ENCODE peak calls at places on chromosomes 13 and 19, in five cellular contexts. Q, A, J, P and B are unnamed samples.

GRCh38 chr13:113928701-113929627 is 44.9 kb downstream of the C13orf46 start:
- DNase-seq in Q (no peak), A (peak), J (no peak), P (no peak), B (no peak)

GRCh38 chr19:662207-662961 is 630 bp downstream of the RNF126 start:
- DNase-seq in Q (peak), A (peak), J (peak), P (peak), B (no peak)

GRCh38 chr13:102907886-102908515 is 62.2 kb downstream of the ERCC5 start:
- DNase-seq in Q (no peak), A (no peak), J (no peak), P (no peak), B (no peak)

GRCh38 chr13:107534548-107534947 is 680.8 kb downstream of the LIG4 start:
- DNase-seq in Q (no peak), A (peak), J (no peak), P (no peak), B (no peak)

GRCh38 chr19:5022066-5022860 is 53.4 kb downstream of the KDM4B start:
- DNase-seq in Q (no peak), A (no peak), J (no peak), P (no peak), B (no peak)

GRCh38 chr13:111970501-111971155 is 96.3 kb upstream of the SOX1 start:
- DNase-seq in Q (no peak), A (no peak), J (no peak), P (no peak), B (no peak)

GRCh38 chr13:20090349-20090748 is 70.5 kb downstream of the GJA3 start:
- DNase-seq in Q (no peak), A (no peak), J (peak), P (no peak), B (no peak)

GRCh38 chr19:11964496-11964857 is 363 bp upstream of the ZNF763 start:
- DNase-seq in Q (no peak), A (no peak), J (no peak), P (peak), B (no peak)

GRCh38 chr19:3626473-3627350 is at the start of gene CACTIN:
- DNase-seq in Q (peak), A (peak), J (peak), P (peak), B (peak)

GRCh38 chr19:3631053-3631861 is 4.7 kb upstream of the CACTIN start:
- DNase-seq in Q (no peak), A (no peak), J (no peak), P (no peak), B (no peak)

GRCh38 chr19:3623716-3624115 is 2.9 kb downstream of the CACTIN start:
- DNase-seq in Q (no peak), A (no peak), J (no peak), P (no peak), B (no peak)

GRCh38 chr19:3625996-3626472 is 556 bp downstream of the CACTIN start:
- DNase-seq in Q (peak), A (no peak), J (no peak), P (no peak), B (no peak)

DNA sequence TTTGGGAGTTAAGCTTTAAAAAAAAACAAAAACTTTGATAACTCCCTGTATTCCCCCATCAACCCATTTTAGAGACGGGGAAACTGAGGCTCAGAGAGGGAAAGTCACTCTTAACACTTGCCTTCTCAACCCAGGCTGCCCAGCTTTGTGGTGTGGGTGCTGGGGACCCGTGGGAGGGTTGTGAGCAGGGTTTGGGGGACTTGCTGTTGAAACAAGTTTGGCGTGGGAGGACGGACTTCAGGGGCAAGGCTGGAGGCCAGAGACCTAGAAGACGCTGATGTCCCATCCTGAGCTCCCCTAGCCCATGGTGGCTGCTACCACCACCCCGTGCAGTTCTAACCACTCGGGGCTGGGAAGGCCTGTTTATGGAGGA is 747 bp upstream of the CACTIN start:
- DNase-seq in Q (no peak), A (no peak), J (no peak), P (no peak), B (no peak)
- H3K4me2 ChIP-seq in Q (peak), A (peak), J (peak), P (peak), B (peak)

GRCh38 chr13:21231426-21231945 is 55.0 kb downstream of the MRPL57 start:
- DNase-seq in Q (no peak), A (no peak), J (no peak), P (no peak), B (no peak)
- TF ChIP-seq SMC3 in Q (no peak), A (no peak), J (no peak), P (no peak), B (no peak)

DNA sequence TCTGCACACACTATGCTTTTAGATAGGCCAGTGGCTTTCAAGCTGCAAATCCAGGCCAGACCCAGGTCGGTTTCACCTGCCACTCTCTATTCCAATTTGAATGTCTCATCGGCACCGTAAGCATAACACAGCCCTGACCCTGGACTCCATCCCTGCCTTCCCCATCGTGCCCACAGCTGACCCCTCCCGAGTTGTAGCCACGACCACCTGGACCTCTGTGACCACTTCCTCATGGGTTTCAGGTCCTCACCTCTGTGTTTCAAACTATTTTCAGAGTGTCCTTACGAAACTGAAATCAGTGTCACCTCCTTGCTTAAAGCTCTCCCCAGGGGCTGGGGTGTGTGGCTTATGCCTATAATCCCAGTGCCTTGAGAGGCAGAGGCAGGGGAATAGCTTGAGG is 9.0 kb upstream of the HSH2D start:
- DNase-seq in Q (no peak), A (no peak), J (no peak), P (no peak), B (peak)
- H3K4me2 ChIP-seq in Q (no peak), A (no peak), J (no peak), P (no peak), B (peak)

GRCh38 chr19:43774103-43774939 is 6.5 kb downstream of the KCNN4 start:
- DNase-seq in Q (peak), A (peak), J (no peak), P (peak), B (no peak)
- TF ChIP-seq SMC3 in Q (peak), A (peak), J (no peak), P (no peak), B (no peak)